ENCODE peak calls at places on chromosomes 11 and 22, in eight cellular contexts. W is SK-N-MC; I is heart left ventricle; V is heart right ventricle; G is effector memory CD4-positive, alpha-beta T cell; Z is CD8-positive, alpha-beta memory T cell; H is body of pancreas; D is cardiac muscle cell. Q is an unnamed sample. For H3K9me3, the result is how much of the 10 kb centered on the place peaks cover.

GRCh38 chr11:2306971-2307732 is 5.3 kb downstream of the TSPAN32 start:
- DNase-seq in H (peak), I (peak), W (no peak), D (no peak), Z (no peak), V (no peak), G (no peak), Q (no peak)

GRCh38 chr22:45526263-45526662 is 23.6 kb downstream of the FBLN1 start:
- DNase-seq in Z (no peak), I (no peak), V (no peak), G (no peak), D (no peak), H (no peak), W (no peak), Q (no peak)

GRCh38 chr11:65321828-65322495 is 7.3 kb downstream of the CDC42EP2 start:
- DNase-seq in I (no peak), D (no peak), V (no peak), W (no peak), G (no peak), Z (no peak), H (no peak), Q (no peak)

GRCh38 chr11:83047515-83048225 is 24.0 kb downstream of the RAB30 start:
- DNase-seq in D (no peak), V (no peak), H (no peak), W (no peak), I (no peak), G (no peak), Z (no peak), Q (no peak)

GRCh38 chr11:58193403-58193802 is 4.5 kb downstream of the OR9Q2 start:
- DNase-seq in W (no peak), G (no peak), I (no peak), Z (no peak), V (no peak), D (no peak), H (no peak), Q (no peak)

GRCh38 chr11:37050311-37050710 is 452.3 kb upstream of the RAG2 start:
- DNase-seq in G (no peak), V (no peak), W (no peak), D (no peak), H (no peak), Z (no peak), I (no peak), Q (no peak)

GRCh38 chr11:28110839-28111235 is 2.6 kb downstream of the METTL15 start:
- DNase-seq in W (no peak), G (no peak), D (peak), Z (no peak), V (no peak), H (no peak), I (no peak), Q (no peak)

GRCh38 chr11:66762088-66762487 is 33.1 kb upstream of the SPTBN2 start:
- DNase-seq in W (no peak), D (no peak), H (no peak), V (no peak), Z (no peak), G (no peak), I (no peak), Q (no peak)

GRCh38 chr22:46777609-46777970 is 15.1 kb downstream of the TBC1D22A start:
- DNase-seq in W (no peak), I (peak), Z (no peak), V (peak), G (no peak), D (no peak), H (peak), Q (peak)

GRCh38 chr22:20931126-20931654 is 14.0 kb downstream of the CRKL start:
- DNase-seq in H (no peak), G (no peak), V (no peak), Z (no peak), D (no peak), I (no peak), W (no peak), Q (no peak)

GRCh38 chr11:31795706-31796522 is 15.2 kb downstream of the PAX6 start:
- DNase-seq in V (no peak), I (peak), Z (no peak), H (no peak), D (no peak), G (no peak), W (no peak), Q (no peak)

GRCh38 chr11:31798057-31799035 is 12.8 kb downstream of the PAX6 start:
- DNase-seq in I (peak), V (no peak), G (no peak), Z (no peak), W (no peak), D (no peak), H (no peak), Q (no peak)

GRCh38 chr11:31799036-31799793 is 11.9 kb downstream of the PAX6 start:
- DNase-seq in H (no peak), W (no peak), G (no peak), I (peak), Z (no peak), V (no peak), D (no peak), Q (no peak)

GRCh38 chr11:31796523-31797226 is 14.4 kb downstream of the PAX6 start:
- DNase-seq in G (no peak), V (no peak), Z (no peak), I (no peak), W (no peak), D (no peak), H (no peak), Q (no peak)

DNA sequence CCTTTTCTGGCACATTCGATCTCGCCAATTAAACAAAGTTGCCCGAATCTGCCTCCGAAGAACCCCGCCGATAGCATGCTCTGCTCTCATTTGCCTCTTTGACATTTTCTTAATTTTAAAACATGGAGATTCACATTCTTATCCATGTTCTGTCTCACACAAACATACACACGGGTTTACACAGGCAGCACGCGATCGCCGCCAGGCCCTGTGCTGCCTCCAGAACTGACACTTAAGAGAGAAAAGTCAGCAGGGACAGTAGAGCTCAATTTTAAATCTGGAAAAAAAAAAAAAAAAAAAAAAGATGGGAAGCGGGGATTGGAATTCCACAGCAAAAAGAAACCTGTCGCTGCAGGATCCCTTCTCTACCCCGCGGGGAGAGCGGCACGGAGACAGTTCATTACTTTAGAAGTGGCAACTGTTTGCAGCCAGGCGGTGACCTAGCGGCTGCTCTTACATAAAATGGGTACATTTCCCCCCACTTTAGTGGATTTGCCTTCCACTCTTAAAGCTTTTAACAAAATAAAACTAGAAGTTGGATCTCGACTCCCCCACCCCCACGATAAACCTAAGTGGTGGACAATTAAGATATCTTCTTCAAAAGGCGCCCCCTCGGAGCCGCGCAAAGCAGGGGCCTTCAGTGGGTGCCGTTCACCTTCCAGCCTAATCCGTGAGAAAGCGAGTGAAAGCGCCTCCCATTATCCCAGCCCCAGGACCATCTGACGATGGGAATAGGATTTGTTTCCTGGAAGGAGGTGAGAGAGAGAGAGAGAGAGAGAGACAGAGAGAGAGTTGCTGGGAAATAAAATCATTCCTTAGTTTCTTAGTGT is 13.7 kb downstream of the PAX6 start:
- DNase-seq in G (no peak), W (no peak), D (no peak), Z (no peak), V (no peak), H (no peak), I (no peak), Q (no peak)
- H3K9me3 ChIP-seq in G (under half), W (under half), D (under half), Z (under half), V (under half), H (under half), I (under half), Q (under half)

DNA sequence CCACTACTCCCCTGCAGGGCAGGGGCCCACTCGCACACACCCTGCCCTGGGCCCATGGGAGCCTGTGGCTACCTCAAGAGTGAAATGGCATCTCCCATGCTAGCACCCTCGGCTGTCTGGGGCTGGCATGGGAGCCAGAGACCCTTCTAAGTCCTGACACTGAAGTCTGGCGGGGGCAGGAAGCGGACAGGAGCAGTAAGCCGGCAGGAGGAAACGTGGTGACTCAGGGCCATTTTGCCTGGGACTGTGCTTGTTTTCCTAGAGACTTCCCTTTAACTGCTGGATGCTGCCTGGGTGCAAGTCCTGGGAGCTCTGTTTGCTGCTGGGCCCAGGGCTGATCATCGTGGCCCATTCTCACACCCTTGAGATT is 16.8 kb downstream of the RELT start:
- DNase-seq in H (no peak), Z (no peak), D (no peak), I (no peak), V (no peak), G (no peak), W (no peak), Q (no peak)
- H3K9me3 ChIP-seq in H (under half), Z (under half), D (under half), I (under half), V (under half), G (under half), W (under half), Q (under half)

GRCh38 chr11:114683007-114683406 is 4.7 kb downstream of the NXPE2 start:
- DNase-seq in V (no peak), H (no peak), D (no peak), I (no peak), G (no peak), Z (no peak), W (no peak), Q (no peak)

GRCh38 chr11:114673661-114674060 is 4.7 kb upstream of the NXPE2 start:
- DNase-seq in I (no peak), G (no peak), D (peak), Z (no peak), H (no peak), W (no peak), V (no peak), Q (no peak)

GRCh38 chr11:114679505-114679904 is 1.2 kb downstream of the NXPE2 start:
- DNase-seq in H (no peak), D (no peak), V (no peak), I (no peak), W (no peak), G (no peak), Z (no peak), Q (no peak)

DNA sequence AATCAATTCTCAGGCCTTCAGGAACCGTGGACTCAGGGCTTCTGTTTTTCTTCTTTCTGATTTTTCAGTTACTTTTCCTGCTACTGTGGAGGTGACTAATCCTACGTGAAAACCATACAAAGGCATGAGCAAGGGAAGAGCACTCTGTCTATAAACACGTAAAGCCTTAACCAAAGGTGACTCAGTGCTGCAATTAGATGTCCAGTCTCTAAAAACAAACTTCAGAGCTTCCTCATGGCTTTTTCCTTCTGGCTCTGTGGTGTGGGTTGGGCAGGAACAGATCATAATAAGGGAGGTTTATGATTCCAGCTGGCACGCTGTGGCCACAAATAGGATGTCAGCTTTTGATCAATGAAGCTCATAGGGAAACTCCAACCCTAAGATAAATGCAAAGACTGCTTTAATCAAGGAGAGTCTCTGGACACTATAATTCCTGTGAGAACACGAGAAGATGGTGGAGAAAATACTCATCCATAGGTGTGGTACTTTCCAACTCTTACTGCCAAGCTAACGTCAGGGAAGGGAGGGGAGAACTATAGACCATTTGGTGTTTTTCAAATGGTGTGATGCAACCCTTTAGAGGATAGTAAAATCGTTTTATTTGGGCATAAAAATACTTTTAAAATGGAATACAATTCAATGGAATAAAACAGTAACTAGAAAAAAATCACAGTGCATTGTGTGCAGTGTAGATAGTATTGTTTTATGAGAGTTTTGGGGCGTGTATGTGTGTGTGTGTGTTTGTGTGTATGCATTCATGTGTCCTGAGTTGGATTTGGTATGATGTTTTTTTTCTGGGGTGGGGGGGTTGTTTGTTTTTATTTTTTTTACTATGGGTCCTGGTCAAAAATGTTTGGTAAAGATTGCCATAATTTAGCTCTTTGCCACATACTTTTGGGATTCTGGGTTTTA is at the start of gene NXPE2:
- DNase-seq in W (no peak), H (no peak), Z (no peak), D (no peak), G (no peak), V (no peak), I (no peak), Q (no peak)
- H3K9me3 ChIP-seq in W (under half), H (under half), Z (under half), D (under half), G (under half), V (under half), I (under half), Q (under half)

DNA sequence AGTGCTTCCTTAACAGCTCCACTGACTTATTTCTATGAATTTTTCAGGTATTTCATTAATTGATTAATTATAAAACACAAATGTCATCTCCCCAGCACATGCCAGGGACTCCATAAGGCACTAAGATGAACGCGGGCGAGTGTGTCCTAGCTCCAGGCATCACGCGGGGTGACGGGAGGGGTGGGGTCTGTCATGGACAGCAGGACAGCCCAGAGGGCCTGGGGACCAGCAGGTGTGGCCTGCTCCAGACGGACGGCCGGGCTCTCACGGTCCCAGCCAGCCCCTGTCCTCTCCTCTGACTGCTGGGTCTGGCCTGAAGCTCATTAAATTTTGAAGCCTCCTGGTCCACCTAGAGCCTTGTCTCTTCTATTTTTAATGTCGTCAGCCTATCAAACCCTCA is 531.1 kb downstream of the BRD1 start:
- DNase-seq in Z (no peak), V (no peak), I (no peak), H (no peak), G (no peak), W (no peak), D (no peak), Q (no peak)
- H3K9me3 ChIP-seq in Z (under half), V (under half), I (under half), H (under half), G (under half), W (under half), D (under half), Q (under half)